ENCODE peak calls at places on chromosomes 16 and 17, in ten cellular contexts. Z, P, T, H, R, V, E, C, U and J are unnamed samples.

GRCh38 chr17:78834571-78834970 is 6.0 kb downstream of the USP36 start:
- DNase-seq in V (no peak), R (no peak), Z (no peak), C (no peak), T (no peak), U (no peak), H (no peak), E (no peak), P (no peak), J (no peak)

GRCh38 chr16:23423496-23424049 is 29.4 kb downstream of the COG7 start:
- DNase-seq in H (no peak), E (peak), C (peak), Z (peak), U (peak), R (no peak), T (peak), P (peak), V (peak), J (no peak)

GRCh38 chr17:4157618-4158333 is 14.8 kb downstream of the CYB5D2 start:
- DNase-seq in U (no peak), V (no peak), R (no peak), Z (no peak), T (no peak), C (no peak), E (no peak), H (no peak), P (no peak), J (no peak)

GRCh38 chr16:17305694-17306093 is 165.1 kb downstream of the XYLT1 start:
- DNase-seq in H (no peak), V (no peak), U (no peak), C (no peak), P (no peak), E (no peak), T (no peak), R (no peak), Z (no peak), J (peak)

GRCh38 chr16:29712770-29713169 is 33.0 kb downstream of the C16orf54 start:
- DNase-seq in H (no peak), U (no peak), Z (no peak), C (no peak), E (no peak), T (no peak), P (no peak), R (no peak), V (no peak), J (no peak)

GRCh38 chr17:4566785-4567184 is 6.4 kb upstream of the GGT6 start:
- DNase-seq in C (peak), V (no peak), H (peak), R (no peak), P (no peak), E (peak), U (peak), T (peak), Z (peak), J (peak)

GRCh38 chr16:13012591-13012990 is 111.2 kb downstream of the SHISA9 start:
- DNase-seq in C (no peak), P (no peak), V (no peak), T (no peak), E (no peak), Z (no peak), R (no peak), H (no peak), U (no peak), J (no peak)

GRCh38 chr16:57610611-57611010 is 17.8 kb upstream of the ADGRG1 start:
- DNase-seq in R (no peak), Z (no peak), C (no peak), V (peak), E (no peak), H (no peak), U (no peak), T (no peak), P (no peak), J (no peak)

GRCh38 chr17:34167359-34167758 is 87.7 kb upstream of the CCL2 start:
- DNase-seq in P (no peak), E (no peak), H (no peak), R (no peak), U (no peak), T (no peak), C (no peak), V (no peak), Z (no peak), J (no peak)

GRCh38 chr17:75639771-75640555 is 6.7 kb downstream of the SMIM5 start:
- DNase-seq in Z (no peak), V (no peak), H (no peak), C (peak), R (no peak), E (no peak), P (peak), U (no peak), T (peak), J (no peak)

GRCh38 chr17:81398170-81398854 is 3.1 kb downstream of the BAHCC1 start:
- DNase-seq in P (no peak), C (peak), R (no peak), U (peak), H (no peak), Z (peak), V (no peak), T (peak), E (no peak), J (no peak)

GRCh38 chr17:78358538-78359215 is 1.2 kb downstream of the SOCS3 start:
- DNase-seq in V (no peak), U (no peak), E (no peak), P (peak), Z (peak), R (no peak), C (no peak), H (no peak), T (peak), J (peak)

GRCh38 chr16:69307091-69307490 is 4.1 kb upstream of the VPS4A start:
- DNase-seq in Z (no peak), R (no peak), H (no peak), C (no peak), P (no peak), T (no peak), U (no peak), V (no peak), E (no peak), J (no peak)

GRCh38 chr17:62720126-62720850 is 87.8 kb downstream of the MARCHF10 start:
- DNase-seq in H (no peak), P (no peak), E (no peak), C (no peak), T (no peak), R (no peak), Z (peak), U (peak), V (no peak), J (peak)

GRCh38 chr16:30677931-30678585 is 19.8 kb downstream of the FBRS start:
- DNase-seq in E (no peak), T (no peak), P (no peak), R (no peak), Z (no peak), V (no peak), H (no peak), U (no peak), C (no peak), J (no peak)

GRCh38 chr16:50038756-50039529 is 13.9 kb downstream of the CNEP1R1 start:
- DNase-seq in V (peak), R (no peak), P (peak), U (no peak), T (peak), Z (no peak), H (no peak), C (peak), E (peak), J (no peak)

GRCh38 chr16:79651363-79651762 is 50.8 kb upstream of the MAF start:
- DNase-seq in C (no peak), V (peak), R (no peak), P (peak), U (peak), T (peak), E (peak), H (peak), Z (no peak), J (no peak)

GRCh38 chr17:81413497-81414135 is 18.4 kb downstream of the BAHCC1 start:
- DNase-seq in R (no peak), V (no peak), E (no peak), P (no peak), Z (no peak), C (no peak), T (no peak), U (no peak), H (no peak), J (no peak)

GRCh38 chr16:75011634-75012307 is 12.9 kb downstream of the ZNRF1 start:
- DNase-seq in C (peak), H (no peak), P (no peak), R (no peak), Z (peak), U (no peak), E (peak), T (no peak), V (peak), J (peak)

GRCh38 chr16:81738831-81739496 is 40.1 kb upstream of the PLCG2 start:
- DNase-seq in H (no peak), C (peak), U (no peak), R (no peak), Z (no peak), P (peak), V (no peak), T (peak), E (peak), J (peak)

GRCh38 chr16:30633526-30633925 is 17.2 kb upstream of the PRR14 start:
- DNase-seq in T (no peak), R (no peak), V (no peak), Z (no peak), C (no peak), E (no peak), P (no peak), U (no peak), H (no peak), J (no peak)

GRCh38 chr17:40286473-40286872 is 1.2 kb upstream of the CDC6 start:
- DNase-seq in U (no peak), R (no peak), E (no peak), V (no peak), H (no peak), C (no peak), T (no peak), P (no peak), Z (no peak), J (no peak)

GRCh38 chr17:39623356-39623950 is 3.3 kb upstream of the PPP1R1B start:
- DNase-seq in P (peak), R (peak), H (peak), C (peak), U (peak), E (peak), V (peak), Z (peak), T (peak), J (peak)

GRCh38 chr16:72815348-72816318 is 232.3 kb downstream of the ZFHX3 start:
- DNase-seq in H (no peak), P (no peak), R (no peak), V (no peak), Z (no peak), C (no peak), U (no peak), T (no peak), E (no peak), J (peak)

GRCh38 chr16:72819345-72819744 is 228.6 kb downstream of the ZFHX3 start:
- DNase-seq in H (no peak), V (no peak), U (no peak), E (no peak), R (no peak), Z (no peak), T (no peak), P (no peak), C (no peak), J (no peak)

GRCh38 chr16:72821551-72821950 is 226.4 kb downstream of the ZFHX3 start:
- DNase-seq in H (no peak), V (no peak), Z (peak), P (no peak), T (no peak), R (no peak), E (no peak), U (no peak), C (no peak), J (no peak)

GRCh38 chr16:72814226-72814625 is 233.7 kb downstream of the ZFHX3 start:
- DNase-seq in E (no peak), T (no peak), U (no peak), C (no peak), Z (no peak), R (no peak), H (no peak), P (no peak), V (no peak), J (no peak)

DNA sequence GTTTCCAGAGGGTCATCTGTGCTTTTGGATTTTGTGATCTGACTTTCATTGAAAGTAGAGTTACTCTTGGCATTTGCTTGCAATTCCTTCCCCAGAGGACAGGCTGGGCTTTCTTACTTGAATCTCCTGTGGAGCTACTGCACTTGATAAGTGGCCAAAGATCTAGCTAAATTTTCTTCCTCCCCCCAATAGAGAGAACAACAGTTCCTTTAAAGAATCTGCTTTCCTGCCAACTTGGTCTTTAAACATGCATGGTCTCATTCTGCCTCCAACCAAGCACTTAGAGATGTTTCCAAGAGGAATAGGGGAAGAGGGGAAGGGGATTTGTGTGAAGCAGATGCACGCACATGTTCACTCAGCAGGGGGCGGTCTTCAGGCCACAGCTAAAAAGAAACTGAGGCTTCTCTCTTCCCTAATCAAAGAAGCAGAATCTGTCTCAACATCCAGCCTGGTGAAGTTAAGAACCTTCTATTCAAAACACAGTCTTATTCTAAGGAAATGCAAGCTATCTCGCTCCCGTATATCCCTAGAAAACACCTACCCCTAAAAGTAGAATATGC is 229.6 kb downstream of the ZFHX3 start:
- DNase-seq in R (no peak), C (no peak), H (no peak), U (no peak), Z (no peak), P (no peak), T (no peak), V (no peak), E (no peak), J (no peak)
- TF ChIP-seq CTCF in R (no peak), C (no peak), H (no peak), U (no peak), Z (peak), P (no peak), T (no peak), V (no peak), E (no peak), J (no peak)

GRCh38 chr17:21379080-21379711 is 3.0 kb downstream of the KCNJ12 start:
- DNase-seq in V (no peak), T (peak), U (no peak), E (peak), R (no peak), Z (no peak), C (peak), P (peak), H (no peak), J (no peak)
- H3K4me3 ChIP-seq in V (no peak), T (no peak), U (no peak), E (no peak), R (no peak), Z (no peak), C (no peak), P (no peak), H (no peak), J (no peak)

GRCh38 chr17:31068291-31068690 is 26.5 kb upstream of the NF1 start:
- DNase-seq in C (peak), P (no peak), H (peak), U (no peak), R (peak), T (peak), Z (peak), E (peak), V (peak), J (peak)
- TF ChIP-seq CTCF in C (peak), P (no peak), H (peak), U (peak), R (peak), T (peak), Z (peak), E (peak), V (peak), J (peak)

GRCh38 chr17:67831268-67831667 is 6.0 kb downstream of the BPTF start:
- DNase-seq in E (no peak), P (no peak), R (no peak), H (no peak), Z (no peak), U (no peak), T (no peak), V (no peak), C (no peak), J (no peak)

GRCh38 chr17:67833946-67834631 is 8.8 kb downstream of the BPTF start:
- DNase-seq in H (no peak), C (no peak), E (no peak), R (no peak), U (no peak), P (no peak), T (no peak), V (no peak), Z (no peak), J (no peak)

GRCh38 chr17:67833134-67833533 is 7.8 kb downstream of the BPTF start:
- DNase-seq in V (no peak), H (no peak), E (no peak), U (no peak), Z (no peak), C (no peak), T (no peak), R (no peak), P (no peak), J (no peak)

GRCh38 chr17:67829331-67829730 is 4.0 kb downstream of the BPTF start:
- DNase-seq in E (no peak), V (no peak), H (no peak), C (no peak), U (no peak), T (no peak), P (no peak), Z (no peak), R (peak), J (peak)

GRCh38 chr17:67830440-67830839 is 5.1 kb downstream of the BPTF start:
- DNase-seq in H (no peak), T (no peak), P (no peak), C (no peak), E (no peak), Z (no peak), U (no peak), V (no peak), R (no peak), J (no peak)
- H3K4me3 ChIP-seq in H (peak), T (no peak), P (no peak), C (no peak), E (no peak), Z (no peak), U (no peak), V (no peak), R (no peak), J (no peak)

DNA sequence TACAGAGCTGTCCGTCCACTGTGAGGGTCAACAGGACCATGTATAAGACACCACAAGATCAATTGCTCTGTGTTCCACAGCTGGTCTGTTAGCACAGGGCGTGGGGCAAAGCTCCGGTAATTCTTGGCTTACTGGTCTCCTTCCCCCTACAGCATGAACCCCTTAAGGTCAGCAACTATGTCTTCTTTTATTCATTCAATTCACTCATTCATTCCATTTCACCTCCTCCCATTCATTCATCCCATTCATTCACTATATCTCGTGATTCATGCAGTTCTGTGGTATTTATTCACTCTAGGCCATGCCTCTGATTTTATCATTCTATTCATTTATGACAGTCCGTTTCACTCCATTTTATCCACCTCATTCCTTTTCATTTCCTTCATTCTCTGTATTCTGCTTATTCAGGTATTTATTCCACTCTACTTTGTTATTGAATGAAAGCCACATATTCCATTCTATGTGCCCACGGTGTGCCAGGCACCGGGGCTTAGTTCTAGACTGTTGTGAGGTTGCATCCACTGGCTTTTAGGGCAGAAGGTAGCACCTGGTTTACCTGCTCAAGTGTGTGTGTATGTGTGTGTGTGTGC is 19.0 kb upstream of the WFDC1 start:
- DNase-seq in V (no peak), T (no peak), H (no peak), P (no peak), U (no peak), R (no peak), E (no peak), C (no peak), Z (no peak), J (no peak)
- TF ChIP-seq CTCF in V (no peak), T (no peak), H (no peak), P (no peak), U (no peak), R (no peak), E (no peak), C (no peak), Z (no peak), J (no peak)

DNA sequence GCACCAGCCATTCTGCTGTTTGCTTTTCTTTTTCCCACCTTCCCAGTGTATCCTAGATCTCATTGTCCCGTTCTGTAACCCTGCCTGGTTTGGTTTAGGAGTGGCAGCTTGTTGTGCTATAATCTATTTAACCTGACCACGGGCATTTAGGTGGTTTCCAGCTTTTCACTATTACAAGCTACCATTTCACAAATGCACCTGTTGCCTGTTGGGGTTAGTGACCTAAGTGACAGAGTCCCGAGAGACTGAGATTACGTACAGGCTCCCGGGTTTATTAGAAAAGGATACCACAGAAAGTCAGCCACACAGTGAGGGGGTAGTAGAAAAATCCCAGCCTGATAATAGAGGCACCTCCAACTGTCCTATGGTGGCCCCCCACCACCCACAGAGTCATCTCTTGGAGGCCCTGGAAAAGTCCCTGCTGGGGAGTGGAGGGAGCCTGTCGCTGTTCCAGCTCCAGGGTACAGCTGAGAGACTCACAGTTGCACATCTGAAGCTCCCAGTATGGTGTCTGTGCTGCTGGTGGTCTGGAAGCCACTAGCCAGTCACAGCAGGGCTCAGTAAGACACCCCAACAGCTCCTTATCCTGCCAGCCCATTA is 21.2 kb downstream of the CLEC16A start:
- DNase-seq in H (no peak), T (no peak), P (no peak), Z (no peak), C (no peak), R (no peak), U (no peak), V (no peak), E (no peak), J (peak)
- H3K4me3 ChIP-seq in H (no peak), T (no peak), P (no peak), Z (no peak), C (no peak), R (no peak), U (no peak), V (no peak), E (no peak), J (peak)

DNA sequence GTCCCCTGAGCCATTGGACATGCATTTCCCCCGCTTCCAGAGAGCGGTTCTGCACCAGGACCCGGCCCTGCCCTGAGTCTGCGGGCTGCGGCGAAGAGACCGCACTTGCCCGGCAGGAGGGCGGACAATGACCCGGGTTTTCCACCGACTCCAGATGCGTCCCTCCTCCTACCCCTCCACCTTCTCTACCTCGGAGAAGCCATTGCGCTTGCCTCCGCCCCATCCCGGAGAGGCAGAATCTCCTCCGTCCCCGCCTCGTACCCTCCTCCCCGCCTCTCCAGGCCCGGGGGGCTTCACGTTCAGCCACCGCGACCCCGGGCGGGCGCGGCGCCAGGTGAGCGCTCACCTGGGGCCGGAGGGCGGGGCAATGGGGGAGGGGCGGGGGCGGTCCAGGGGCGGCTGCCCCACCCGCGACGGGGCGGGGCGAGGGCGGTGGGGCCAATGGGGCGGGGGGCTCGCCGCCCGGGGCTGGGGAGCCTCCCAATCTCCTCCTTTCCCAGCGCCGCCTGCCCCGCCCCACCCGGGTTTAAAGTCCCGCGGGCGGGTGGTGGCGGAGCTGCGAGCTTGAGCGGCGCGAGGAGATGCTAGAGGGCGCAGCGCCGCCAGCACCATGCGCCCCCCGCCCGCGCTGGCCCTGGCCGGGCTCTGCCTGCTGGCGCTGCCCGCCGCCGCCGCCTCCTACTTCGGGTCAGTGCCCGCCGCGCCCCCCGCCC is at the start of gene WNT9B:
- DNase-seq in U (peak), E (no peak), R (no peak), Z (no peak), V (no peak), C (no peak), P (no peak), H (no peak), T (peak), J (no peak)
- TF ChIP-seq CTCF in U (peak), E (no peak), R (no peak), Z (no peak), V (no peak), C (no peak), P (no peak), H (no peak), T (no peak), J (no peak)